ENCODE peak calls at places on chromosomes 4 and X, in six cellular contexts. One of them, this sample, is unnamed.

GRCh38 chr4:147640331-147640730 is 23.1 kb downstream of the TMEM184C start:
- DNase-seq in hepatocyte: no peak
- DNase-seq in epithelial cell of esophagus: no peak
- DNase-seq in choroid plexus epithelial cell: no peak
- DNase-seq in Peyer's patch: no peak
- DNase-seq in OCI-LY7: no peak
- DNase-seq in this sample: no peak

GRCh38 chr4:69858683-69859082 is 1.3 kb downstream of the SULT1E1 start:
- DNase-seq in hepatocyte: peak
- DNase-seq in epithelial cell of esophagus: peak
- DNase-seq in choroid plexus epithelial cell: peak
- DNase-seq in Peyer's patch: no peak
- DNase-seq in OCI-LY7: no peak
- DNase-seq in this sample: no peak

GRCh38 chrX:18468599-18468998 is 43.2 kb downstream of the CDKL5 start:
- DNase-seq in hepatocyte: no peak
- DNase-seq in epithelial cell of esophagus: no peak
- DNase-seq in choroid plexus epithelial cell: no peak
- DNase-seq in Peyer's patch: no peak
- DNase-seq in OCI-LY7: no peak
- DNase-seq in this sample: no peak

GRCh38 chrX:153687121-153688039 is at the start of gene SLC6A8:
- DNase-seq in hepatocyte: peak
- DNase-seq in epithelial cell of esophagus: peak
- DNase-seq in choroid plexus epithelial cell: peak
- DNase-seq in Peyer's patch: peak
- DNase-seq in OCI-LY7: peak
- DNase-seq in this sample: no peak

GRCh38 chr4:185566425-185566824 is 31.1 kb upstream of the PDLIM3 start:
- DNase-seq in hepatocyte: no peak
- DNase-seq in epithelial cell of esophagus: no peak
- DNase-seq in choroid plexus epithelial cell: peak
- DNase-seq in Peyer's patch: no peak
- DNase-seq in OCI-LY7: no peak
- DNase-seq in this sample: no peak

GRCh38 chrX:150854856-150855255 is 43.6 kb downstream of the CD99L2 start:
- DNase-seq in hepatocyte: no peak
- DNase-seq in epithelial cell of esophagus: peak
- DNase-seq in choroid plexus epithelial cell: no peak
- DNase-seq in Peyer's patch: no peak
- DNase-seq in OCI-LY7: peak
- DNase-seq in this sample: no peak

GRCh38 chrX:149713279-149714050 is 1.6 kb downstream of the MAGEA11 start:
- DNase-seq in hepatocyte: no peak
- DNase-seq in epithelial cell of esophagus: no peak
- DNase-seq in choroid plexus epithelial cell: no peak
- DNase-seq in Peyer's patch: no peak
- DNase-seq in OCI-LY7: no peak
- DNase-seq in this sample: no peak

GRCh38 chr4:5957091-5957490 is 61.1 kb downstream of the C4orf50 start:
- DNase-seq in hepatocyte: no peak
- DNase-seq in epithelial cell of esophagus: no peak
- DNase-seq in choroid plexus epithelial cell: no peak
- DNase-seq in Peyer's patch: no peak
- DNase-seq in OCI-LY7: no peak
- DNase-seq in this sample: no peak

GRCh38 chr4:106494066-106494465 is 125.5 kb upstream of the GIMD1 start:
- DNase-seq in hepatocyte: no peak
- DNase-seq in epithelial cell of esophagus: peak
- DNase-seq in choroid plexus epithelial cell: no peak
- DNase-seq in Peyer's patch: no peak
- DNase-seq in OCI-LY7: no peak
- DNase-seq in this sample: no peak

GRCh38 chrX:119155416-119156035 is 27.9 kb upstream of the KIAA1210 start:
- DNase-seq in hepatocyte: peak
- DNase-seq in epithelial cell of esophagus: peak
- DNase-seq in choroid plexus epithelial cell: no peak
- DNase-seq in Peyer's patch: no peak
- DNase-seq in OCI-LY7: no peak
- DNase-seq in this sample: no peak

GRCh38 chr4:83819582-83819981 is 283.7 kb downstream of the GPAT3 start:
- DNase-seq in hepatocyte: no peak
- DNase-seq in epithelial cell of esophagus: no peak
- DNase-seq in choroid plexus epithelial cell: no peak
- DNase-seq in Peyer's patch: no peak
- DNase-seq in OCI-LY7: no peak
- DNase-seq in this sample: no peak

DNA sequence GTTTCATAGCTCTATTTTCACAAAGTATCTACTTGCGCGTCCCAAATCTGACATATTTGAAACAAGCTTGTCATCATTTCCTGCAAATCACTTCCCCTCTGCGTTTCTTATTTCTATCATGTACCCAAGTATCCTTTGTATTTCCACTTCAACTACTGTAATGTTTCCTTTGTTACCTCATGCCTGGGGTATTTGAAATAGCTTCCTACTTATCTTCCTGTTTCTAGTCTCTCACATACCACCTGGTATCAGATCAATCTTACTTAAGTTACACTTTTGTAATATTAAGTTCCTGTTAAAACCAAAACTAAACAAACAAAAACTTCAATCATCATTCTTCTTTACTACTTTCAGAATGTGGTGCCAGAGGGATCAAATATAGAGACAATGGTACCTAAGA is 93.6 kb upstream of the SMAD1 start:
- DNase-seq in hepatocyte: no peak
- DNase-seq in epithelial cell of esophagus: peak
- DNase-seq in choroid plexus epithelial cell: peak
- DNase-seq in Peyer's patch: no peak
- DNase-seq in OCI-LY7: peak
- DNase-seq in this sample: no peak
- TF ChIP-seq CTCF in hepatocyte: no peak
- TF ChIP-seq CTCF in epithelial cell of esophagus: no peak
- TF ChIP-seq CTCF in choroid plexus epithelial cell: no peak
- TF ChIP-seq CTCF in Peyer's patch: no peak
- TF ChIP-seq CTCF in OCI-LY7: no peak
- TF ChIP-seq CTCF in this sample: no peak

GRCh38 chr4:4730214-4730613 is 129.3 kb upstream of the MSX1 start:
- DNase-seq in hepatocyte: peak
- DNase-seq in epithelial cell of esophagus: no peak
- DNase-seq in choroid plexus epithelial cell: no peak
- DNase-seq in Peyer's patch: no peak
- DNase-seq in OCI-LY7: no peak
- DNase-seq in this sample: no peak

GRCh38 chr4:4735870-4736269 is 123.6 kb upstream of the MSX1 start:
- DNase-seq in hepatocyte: peak
- DNase-seq in epithelial cell of esophagus: peak
- DNase-seq in choroid plexus epithelial cell: no peak
- DNase-seq in Peyer's patch: no peak
- DNase-seq in OCI-LY7: no peak
- DNase-seq in this sample: no peak

GRCh38 chr4:4734425-4734824 is 125.0 kb upstream of the MSX1 start:
- DNase-seq in hepatocyte: no peak
- DNase-seq in epithelial cell of esophagus: no peak
- DNase-seq in choroid plexus epithelial cell: no peak
- DNase-seq in Peyer's patch: no peak
- DNase-seq in OCI-LY7: no peak
- DNase-seq in this sample: no peak

GRCh38 chr4:4733663-4734062 is 125.8 kb upstream of the MSX1 start:
- DNase-seq in hepatocyte: no peak
- DNase-seq in epithelial cell of esophagus: no peak
- DNase-seq in choroid plexus epithelial cell: no peak
- DNase-seq in Peyer's patch: no peak
- DNase-seq in OCI-LY7: no peak
- DNase-seq in this sample: no peak

DNA sequence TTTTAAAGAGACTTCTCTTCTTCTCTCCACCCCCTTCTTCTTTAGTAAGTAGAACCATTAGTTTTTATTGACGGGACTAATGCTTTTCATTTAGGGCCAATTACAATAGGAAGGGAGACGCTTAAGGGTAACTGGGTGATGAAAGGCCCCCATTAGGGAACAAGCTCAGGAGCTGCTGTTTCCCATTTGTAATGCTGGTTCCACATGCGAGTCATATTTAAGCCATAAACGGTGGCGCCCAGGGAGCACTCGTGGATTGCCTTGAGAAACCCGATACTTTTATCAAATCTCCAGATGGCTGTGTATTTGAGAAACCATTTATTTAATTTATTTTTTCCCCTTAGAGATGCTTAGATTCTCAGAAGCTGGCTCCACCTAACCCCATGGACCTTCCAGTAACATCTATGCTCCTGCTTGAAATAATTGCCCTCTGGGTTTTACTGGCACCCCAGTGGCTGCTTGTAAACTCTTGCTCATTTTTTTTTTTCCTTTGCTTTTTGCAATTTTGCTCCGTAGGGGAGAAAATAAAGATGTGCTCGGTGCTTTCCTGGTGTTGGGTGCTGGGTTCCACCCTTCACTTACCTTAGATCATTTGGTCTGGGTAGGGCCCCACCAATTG is 124.2 kb upstream of the MSX1 start:
- DNase-seq in hepatocyte: no peak
- DNase-seq in epithelial cell of esophagus: no peak
- DNase-seq in choroid plexus epithelial cell: no peak
- DNase-seq in Peyer's patch: no peak
- DNase-seq in OCI-LY7: no peak
- DNase-seq in this sample: no peak
- TF ChIP-seq CTCF in hepatocyte: no peak
- TF ChIP-seq CTCF in epithelial cell of esophagus: no peak
- TF ChIP-seq CTCF in choroid plexus epithelial cell: no peak
- TF ChIP-seq CTCF in Peyer's patch: no peak
- TF ChIP-seq CTCF in OCI-LY7: no peak
- TF ChIP-seq CTCF in this sample: no peak

GRCh38 chr4:77240469-77241066 is 83.6 kb downstream of the CCNG2 start:
- DNase-seq in hepatocyte: peak
- DNase-seq in epithelial cell of esophagus: peak
- DNase-seq in choroid plexus epithelial cell: peak
- DNase-seq in Peyer's patch: no peak
- DNase-seq in OCI-LY7: peak
- DNase-seq in this sample: peak
- TF ChIP-seq CTCF in hepatocyte: peak
- TF ChIP-seq CTCF in epithelial cell of esophagus: peak
- TF ChIP-seq CTCF in choroid plexus epithelial cell: peak
- TF ChIP-seq CTCF in Peyer's patch: no peak
- TF ChIP-seq CTCF in OCI-LY7: peak
- TF ChIP-seq CTCF in this sample: peak

GRCh38 chr4:41964401-41964800 is 17.2 kb upstream of the DCAF4L1 start:
- DNase-seq in hepatocyte: no peak
- DNase-seq in epithelial cell of esophagus: no peak
- DNase-seq in choroid plexus epithelial cell: no peak
- DNase-seq in Peyer's patch: no peak
- DNase-seq in OCI-LY7: no peak
- DNase-seq in this sample: no peak

GRCh38 chr4:41957634-41958033 is 22.4 kb downstream of the TMEM33 start:
- DNase-seq in hepatocyte: peak
- DNase-seq in epithelial cell of esophagus: peak
- DNase-seq in choroid plexus epithelial cell: peak
- DNase-seq in Peyer's patch: no peak
- DNase-seq in OCI-LY7: peak
- DNase-seq in this sample: peak

GRCh38 chr4:41967392-41967791 is 14.2 kb upstream of the DCAF4L1 start:
- DNase-seq in hepatocyte: no peak
- DNase-seq in epithelial cell of esophagus: peak
- DNase-seq in choroid plexus epithelial cell: no peak
- DNase-seq in Peyer's patch: no peak
- DNase-seq in OCI-LY7: no peak
- DNase-seq in this sample: no peak

GRCh38 chr4:41963105-41963504 is 18.5 kb upstream of the DCAF4L1 start:
- DNase-seq in hepatocyte: peak
- DNase-seq in epithelial cell of esophagus: peak
- DNase-seq in choroid plexus epithelial cell: peak
- DNase-seq in Peyer's patch: no peak
- DNase-seq in OCI-LY7: peak
- DNase-seq in this sample: no peak
- TF ChIP-seq CTCF in hepatocyte: peak
- TF ChIP-seq CTCF in epithelial cell of esophagus: peak
- TF ChIP-seq CTCF in choroid plexus epithelial cell: peak
- TF ChIP-seq CTCF in Peyer's patch: no peak
- TF ChIP-seq CTCF in OCI-LY7: peak
- TF ChIP-seq CTCF in this sample: no peak

DNA sequence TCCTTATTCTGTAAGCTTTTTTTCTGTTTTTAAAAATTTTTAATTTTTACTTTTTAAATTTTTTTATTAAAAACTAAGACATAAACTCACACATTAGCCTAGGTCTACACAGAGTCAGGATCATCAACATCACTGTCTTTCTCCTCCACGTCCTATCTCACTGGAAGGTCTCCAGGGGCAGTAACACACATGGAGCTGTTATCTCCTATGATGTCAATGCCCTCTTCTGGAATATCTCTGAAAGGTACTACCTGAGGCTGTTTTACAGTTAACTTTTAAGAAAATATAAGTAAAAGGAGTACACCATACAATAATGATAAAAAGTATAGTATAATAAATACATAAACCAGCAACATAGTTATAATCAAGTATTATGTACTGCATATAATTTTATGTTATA is 21.2 kb downstream of the IL15 start:
- DNase-seq in hepatocyte: no peak
- DNase-seq in epithelial cell of esophagus: no peak
- DNase-seq in choroid plexus epithelial cell: no peak
- DNase-seq in Peyer's patch: no peak
- DNase-seq in OCI-LY7: no peak
- DNase-seq in this sample: no peak
- TF ChIP-seq CTCF in hepatocyte: no peak
- TF ChIP-seq CTCF in epithelial cell of esophagus: no peak
- TF ChIP-seq CTCF in choroid plexus epithelial cell: no peak
- TF ChIP-seq CTCF in Peyer's patch: no peak
- TF ChIP-seq CTCF in OCI-LY7: no peak
- TF ChIP-seq CTCF in this sample: no peak

GRCh38 chrX:109889289-109890006 is 113.5 kb upstream of the TMEM164 start:
- DNase-seq in hepatocyte: peak
- DNase-seq in epithelial cell of esophagus: peak
- DNase-seq in choroid plexus epithelial cell: peak
- DNase-seq in Peyer's patch: peak
- DNase-seq in OCI-LY7: peak
- DNase-seq in this sample: no peak
- TF ChIP-seq CTCF in hepatocyte: peak
- TF ChIP-seq CTCF in epithelial cell of esophagus: peak
- TF ChIP-seq CTCF in choroid plexus epithelial cell: peak
- TF ChIP-seq CTCF in Peyer's patch: no peak
- TF ChIP-seq CTCF in OCI-LY7: peak
- TF ChIP-seq CTCF in this sample: no peak

DNA sequence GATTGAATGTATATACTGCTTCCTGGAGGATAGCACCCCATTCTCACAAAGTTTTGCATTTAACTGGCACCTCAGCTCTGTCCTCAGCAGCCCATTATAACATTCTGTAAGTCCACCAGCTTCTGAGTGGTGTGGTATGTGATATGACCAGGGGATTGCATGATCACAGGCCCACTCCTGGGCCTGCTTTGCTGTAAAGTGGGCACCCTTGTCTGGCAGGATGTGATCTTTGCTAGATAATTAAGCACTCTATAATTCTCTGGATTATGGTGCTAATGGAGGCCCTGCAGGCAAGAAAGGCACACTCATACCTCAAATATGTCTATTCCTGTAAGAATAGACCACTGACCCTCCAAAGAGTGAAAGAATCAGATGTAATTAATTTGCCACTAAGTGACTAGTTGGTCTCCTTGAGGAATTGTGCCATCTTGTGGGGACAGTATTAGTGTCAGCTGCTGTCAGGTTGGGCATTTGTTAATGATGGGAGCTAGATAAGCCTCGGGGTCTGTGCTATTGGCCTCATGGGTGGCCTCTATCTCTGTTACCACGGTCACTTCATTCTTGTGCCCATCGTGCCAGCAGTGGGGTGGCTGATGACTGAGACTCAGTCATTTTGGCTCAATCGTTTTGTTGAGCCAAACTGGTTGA is 2.2 kb upstream of the CFI start:
- DNase-seq in hepatocyte: peak
- DNase-seq in epithelial cell of esophagus: peak
- DNase-seq in choroid plexus epithelial cell: peak
- DNase-seq in Peyer's patch: no peak
- DNase-seq in OCI-LY7: peak
- DNase-seq in this sample: peak
- TF ChIP-seq CTCF in hepatocyte: peak
- TF ChIP-seq CTCF in epithelial cell of esophagus: peak
- TF ChIP-seq CTCF in choroid plexus epithelial cell: peak
- TF ChIP-seq CTCF in Peyer's patch: no peak
- TF ChIP-seq CTCF in OCI-LY7: peak
- TF ChIP-seq CTCF in this sample: peak